ENCODE peak calls at places on chromosomes 6 and 20, in six cellular contexts. B is A549, K is stomach, I is HCT116, H is upper lobe of left lung, A is spleen. L is an unnamed sample.

GRCh38 chr6:87068804-87069203 is 26.1 kb downstream of the CGA start:
- DNase-seq in B (no peak), K (no peak), I (no peak), H (no peak), A (no peak), L (peak; percentile 20)

GRCh38 chr20:40689943-40690835 is 1.2 kb upstream of the MAFB start:
- DNase-seq in B (peak; percentile 73), K (peak; percentile 90), I (peak; percentile 51), H (peak; percentile 97), A (peak; percentile 95), L (peak; percentile 88)

GRCh38 chr20:5510446-5510845 is 193.7 kb upstream of the PROKR2 start:
- DNase-seq in B (no peak), K (no peak), I (no peak), H (no peak), A (no peak), L (peak; percentile 26)

GRCh38 chr6:163149535-163149848 is 265.0 kb upstream of the QKI start:
- DNase-seq in B (no peak), K (no peak), I (no peak), H (peak; percentile 59), A (no peak), L (no peak)

GRCh38 chr20:35269055-35269781 is 8.7 kb downstream of the MMP24OS start:
- DNase-seq in B (peak; percentile 76), K (peak; percentile 69), I (no peak), H (no peak), A (no peak), L (peak; percentile 71)

GRCh38 chr6:45666844-45667243 is 289.1 kb upstream of the SUPT3H start:
- DNase-seq in B (no peak), K (no peak), I (no peak), H (no peak), A (no peak), L (peak; percentile 76)

GRCh38 chr20:43969501-43969900 is 54.8 kb downstream of the TOX2 start:
- DNase-seq in B (no peak), K (no peak), I (no peak), H (no peak), A (no peak), L (no peak)

GRCh38 chr20:25249198-25249931 is 1.5 kb downstream of the PYGB start:
- DNase-seq in B (no peak), K (no peak), I (no peak), H (no peak), A (no peak), L (no peak)

GRCh38 chr6:6851059-6851658 is 256.6 kb upstream of the RREB1 start:
- DNase-seq in B (peak; percentile 70), K (peak; percentile 55), I (peak; percentile 49), H (no peak), A (no peak), L (no peak)

GRCh38 chr6:39113788-39114187 is 1.2 kb downstream of the SAYSD1 start:
- DNase-seq in B (no peak), K (no peak), I (no peak), H (no peak), A (no peak), L (no peak)

GRCh38 chr6:45388328-45388727 is 10.6 kb upstream of the SUPT3H start:
- DNase-seq in B (no peak), K (no peak), I (no peak), H (no peak), A (no peak), L (no peak)

GRCh38 chr6:106444777-106445507 is 84.4 kb downstream of the CRYBG1 start:
- DNase-seq in B (peak; percentile 63), K (no peak), I (peak; percentile 45), H (no peak), A (no peak), L (peak; percentile 81)

GRCh38 chr6:26304213-26305096 is 60.5 kb upstream of the BTN3A2 start:
- DNase-seq in B (no peak), K (no peak), I (peak; percentile 81), H (no peak), A (no peak), L (peak; percentile 85)

GRCh38 chr6:5036309-5036708 is 32.5 kb upstream of the RPP40 start:
- DNase-seq in B (peak; percentile 47), K (no peak), I (peak; percentile 8), H (no peak), A (no peak), L (no peak)

GRCh38 chr6:21199246-21199645 is 394.3 kb upstream of the SOX4 start:
- DNase-seq in B (no peak), K (no peak), I (no peak), H (no peak), A (no peak), L (no peak)

GRCh38 chr6:11947569-11947968 is 64.5 kb upstream of the HIVEP1 start:
- DNase-seq in B (no peak), K (no peak), I (no peak), H (no peak), A (no peak), L (peak; percentile 17)

GRCh38 chr6:84066536-84066935 is 33.0 kb downstream of the MRAP2 start:
- DNase-seq in B (no peak), K (no peak), I (no peak), H (no peak), A (no peak), L (no peak)

GRCh38 chr20:5553194-5553815 is 196.9 kb upstream of the SHLD1 start:
- DNase-seq in B (no peak), K (no peak), I (no peak), H (no peak), A (no peak), L (no peak)

GRCh38 chr20:46682063-46682821 is 7.0 kb downstream of the TP53RK start:
- DNase-seq in B (no peak), K (no peak), I (no peak), H (no peak), A (no peak), L (no peak)

GRCh38 chr20:48776306-48776705 is 51.5 kb downstream of the PREX1 start:
- DNase-seq in B (no peak), K (no peak), I (no peak), H (peak; percentile 34), A (peak; percentile 75), L (no peak)

GRCh38 chr20:49585585-49586245 is 17.8 kb upstream of the PTGIS start:
- DNase-seq in B (no peak), K (no peak), I (no peak), H (no peak), A (no peak), L (no peak)

GRCh38 chr20:4083103-4083864 is 67.9 kb upstream of the RNF24 start:
- DNase-seq in B (no peak), K (no peak), I (no peak), H (no peak), A (no peak), L (no peak)

GRCh38 chr20:4084096-4084495 is 68.7 kb upstream of the RNF24 start:
- DNase-seq in B (no peak), K (no peak), I (no peak), H (no peak), A (no peak), L (no peak)

GRCh38 chr20:4084721-4085120 is 69.4 kb upstream of the RNF24 start:
- DNase-seq in B (no peak), K (no peak), I (no peak), H (no peak), A (no peak), L (no peak)

GRCh38 chr20:4081396-4081795 is 66.0 kb upstream of the RNF24 start:
- DNase-seq in B (no peak), K (no peak), I (no peak), H (no peak), A (no peak), L (no peak)

DNA sequence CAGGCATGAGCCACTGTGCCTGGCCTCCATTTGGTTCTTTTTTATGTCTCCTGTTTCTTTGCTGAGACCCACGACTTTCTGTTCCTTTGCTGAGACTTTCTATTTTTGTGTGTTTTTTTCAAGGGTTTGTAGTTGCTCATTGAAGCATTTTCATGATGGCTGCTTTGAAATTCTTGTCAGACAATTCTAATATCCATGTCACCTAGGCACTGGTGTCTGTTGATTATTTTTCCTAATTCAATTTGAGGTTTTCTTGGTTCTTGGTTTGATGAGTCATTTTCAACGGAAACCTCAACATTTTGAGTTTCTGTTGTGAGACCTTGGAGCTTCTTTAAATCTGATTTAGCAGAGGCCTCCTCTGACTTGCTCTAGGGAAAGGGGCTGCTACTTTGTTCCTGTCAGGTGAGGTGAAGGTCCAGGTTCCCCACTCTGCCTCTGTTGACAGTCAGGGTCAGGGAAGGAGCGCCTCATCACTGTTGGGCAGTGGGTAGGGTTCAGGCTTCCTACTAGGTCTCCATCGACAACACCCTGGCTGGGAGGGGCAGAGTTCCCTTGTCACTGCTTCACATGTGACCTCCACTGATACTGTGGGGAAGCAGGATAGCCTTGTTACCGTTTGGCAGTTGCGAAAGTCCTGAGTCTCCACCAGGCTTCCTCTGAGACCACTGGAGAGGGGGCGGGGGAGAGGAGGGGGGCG is 67.2 kb upstream of the RNF24 start:
- DNase-seq in B (no peak), K (no peak), I (no peak), H (no peak), A (peak; percentile 85), L (peak; percentile 98)
- TF ChIP-seq POLR2A in B (no peak), K (no peak), I (no peak), H (no peak), A (no peak), L (no peak)

DNA sequence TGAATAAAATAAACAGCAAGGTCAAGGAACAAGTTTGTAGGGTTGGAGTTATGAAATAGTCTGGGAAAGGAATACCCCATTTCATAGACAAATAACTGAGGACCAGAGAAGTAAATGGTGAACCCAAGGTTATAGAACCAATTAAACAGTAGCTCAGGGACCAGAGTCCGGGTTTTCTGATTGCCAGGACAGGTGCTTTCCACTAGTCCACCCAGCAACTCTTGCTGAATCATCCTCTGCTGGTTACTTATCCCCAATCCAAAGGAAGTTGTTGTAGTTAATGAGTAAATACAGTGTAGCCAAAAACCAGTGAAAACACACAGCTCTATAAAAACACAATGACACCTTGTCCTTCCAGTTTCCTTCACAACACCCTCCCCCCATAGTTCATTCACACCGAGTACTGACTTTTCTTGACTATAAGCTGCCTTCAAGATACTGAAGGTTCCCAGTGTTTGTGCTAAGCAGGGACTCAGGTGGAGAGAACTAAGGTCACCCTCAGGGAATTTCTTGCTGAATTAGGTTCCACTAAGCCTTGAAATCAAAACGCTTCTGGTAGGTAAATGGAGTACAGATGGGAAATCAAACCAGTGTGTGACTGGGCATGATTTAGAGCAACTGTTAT is 717 bp upstream of the TINAG start:
- DNase-seq in B (peak; percentile 10), K (no peak), I (no peak), H (no peak), A (no peak), L (no peak)
- TF ChIP-seq POLR2A in B (no peak), K (no peak), I (no peak), H (no peak), A (no peak), L (no peak)

DNA sequence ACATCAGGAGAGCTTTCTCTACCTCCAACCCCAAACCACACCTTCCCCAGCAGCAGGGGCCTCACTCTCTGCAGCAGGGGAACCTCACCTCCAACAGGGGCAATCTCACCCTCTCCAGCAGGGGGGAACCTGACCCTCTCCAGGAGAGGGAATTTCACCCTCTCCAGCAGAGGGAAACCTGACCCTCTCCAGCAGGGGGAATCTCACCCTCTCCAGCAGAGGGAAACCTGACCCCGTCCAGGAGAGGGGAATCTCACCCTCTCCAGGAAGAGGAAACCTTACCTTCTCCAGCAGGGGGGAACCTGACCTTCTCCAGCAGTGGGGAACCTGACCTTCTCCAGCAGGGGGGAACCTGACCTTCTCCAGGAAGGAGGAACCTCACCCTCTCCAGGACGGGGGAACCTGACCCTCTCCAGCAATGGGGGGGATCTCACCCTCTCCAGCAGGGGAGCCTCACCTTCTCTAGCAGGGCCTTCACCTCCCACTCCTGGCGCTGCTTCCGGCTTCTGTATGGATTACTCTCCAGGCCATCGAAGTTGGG is 3.1 kb downstream of the B3GALT4 start:
- DNase-seq in B (peak; percentile 85), K (no peak), I (peak; percentile 82), H (no peak), A (no peak), L (peak; percentile 59)
- TF ChIP-seq POLR2A in B (no peak), K (no peak), I (no peak), H (no peak), A (no peak), L (no peak)

GRCh38 chr6:13275435-13275989 is 52.8 kb downstream of the TBC1D7 start:
- DNase-seq in B (no peak), K (no peak), I (no peak), H (no peak), A (no peak), L (no peak)
- TF ChIP-seq POLR2A in B (no peak), K (no peak), I (no peak), H (no peak), A (no peak), L (no peak)

L was measured in NB4.